ENCODE peak calls at places on chromosomes 11 and 22, in five cellular contexts. D, E, R, P and K are unnamed samples.

GRCh38 chr11:68014157-68014965 is 4.2 kb downstream of the ALDH3B1 start:
- DNase-seq in D (peak; percentile 89), E (no peak), R (no peak), P (no peak), K (no peak)

GRCh38 chr11:79249341-79249993 is 191.4 kb downstream of the TENM4 start:
- DNase-seq in D (no peak), E (no peak), R (no peak), P (no peak), K (no peak)

GRCh38 chr11:41984023-41984422 is 524.6 kb upstream of the LRRC4C start:
- DNase-seq in D (no peak), E (no peak), R (no peak), P (no peak), K (no peak)

GRCh38 chr11:22787565-22788162 is 41.9 kb downstream of the SVIP start:
- DNase-seq in D (peak; percentile 8), E (peak; percentile 81), R (peak; percentile 45), P (no peak), K (peak; percentile 37)

GRCh38 chr22:44892243-44892642 is 117.6 kb downstream of the PHF21B start:
- DNase-seq in D (no peak), E (no peak), R (no peak), P (no peak), K (no peak)

GRCh38 chr11:43518407-43519165 is 159.9 kb downstream of the TTC17 start:
- DNase-seq in D (no peak), E (no peak), R (no peak), P (no peak), K (no peak)

GRCh38 chr11:83257638-83258229 is 28.4 kb downstream of the CCDC90B start:
- DNase-seq in D (no peak), E (no peak), R (peak; percentile 56), P (no peak), K (no peak)

GRCh38 chr11:116312560-116313340 is 460.0 kb downstream of the BUD13 start:
- DNase-seq in D (no peak), E (peak; percentile 23), R (no peak), P (no peak), K (no peak)

GRCh38 chr11:85759915-85760314 is 51.0 kb downstream of the SYTL2 start:
- DNase-seq in D (no peak), E (peak; percentile 22), R (no peak), P (no peak), K (no peak)

GRCh38 chr11:1908579-1908978 is 10.9 kb upstream of the TNNT3 start:
- DNase-seq in D (no peak), E (peak; percentile 27), R (no peak), P (no peak), K (no peak)

GRCh38 chr22:46057206-46057605 is 80.2 kb upstream of the WNT7B start:
- DNase-seq in D (no peak), E (no peak), R (no peak), P (no peak), K (no peak)

GRCh38 chr11:1218256-1218787 is 4.5 kb upstream of the MUC5B start:
- DNase-seq in D (no peak), E (no peak), R (no peak), P (no peak), K (no peak)

GRCh38 chr11:27858901-27859300 is 158.6 kb upstream of the BDNF start:
- DNase-seq in D (no peak), E (no peak), R (no peak), P (no peak), K (no peak)

GRCh38 chr11:1538153-1538552 is 33.9 kb downstream of the DUSP8 start:
- DNase-seq in D (no peak), E (no peak), R (no peak), P (no peak), K (no peak)

GRCh38 chr11:45885274-45885920 is at the start of gene MAPK8IP1:
- DNase-seq in D (no peak), E (peak; percentile 88), R (peak; percentile 47), P (no peak), K (peak; percentile 98)

GRCh38 chr11:85961130-85961529 is 105.9 kb downstream of the CCDC83 start:
- DNase-seq in D (no peak), E (no peak), R (no peak), P (no peak), K (no peak)

GRCh38 chr11:71251159-71251721 is 1.1 kb downstream of the SHANK2 start:
- DNase-seq in D (peak; percentile 40), E (peak; percentile 46), R (no peak), P (no peak), K (no peak)

GRCh38 chr11:131649861-131650260 is 279.4 kb downstream of the NTM start:
- DNase-seq in D (no peak), E (no peak), R (no peak), P (no peak), K (no peak)

GRCh38 chr22:25334091-25334490 is 114.7 kb downstream of the CRYBB2 start:
- DNase-seq in D (no peak), E (peak; percentile 95), R (peak; percentile 49), P (peak; percentile 0), K (peak; percentile 27)

GRCh38 chr22:37121887-37122591 is 12.5 kb upstream of the TMPRSS6 start:
- DNase-seq in D (no peak), E (peak; percentile 37), R (peak; percentile 10), P (peak; percentile 73), K (no peak)

GRCh38 chr11:63710476-63711217 is 29.3 kb downstream of the RTN3 start:
- DNase-seq in D (no peak), E (no peak), R (no peak), P (no peak), K (peak; percentile 69)

GRCh38 chr11:118198370-118198769 is 21.9 kb upstream of the SCN2B start:
- DNase-seq in D (peak; percentile 58), E (peak; percentile 87), R (peak; percentile 68), P (no peak), K (peak; percentile 82)

GRCh38 chr11:95886462-95886861 is 37.4 kb downstream of the MTMR2 start:
- DNase-seq in D (no peak), E (no peak), R (no peak), P (no peak), K (no peak)

GRCh38 chr11:128298271-128298670 is 289.1 kb downstream of the ETS1 start:
- DNase-seq in D (no peak), E (no peak), R (no peak), P (no peak), K (no peak)

GRCh38 chr11:110710520-110711381 is 1.5 kb downstream of the ARHGAP20 start:
- DNase-seq in D (no peak), E (peak; percentile 62), R (peak; percentile 9), P (no peak), K (no peak)

GRCh38 chr22:27581688-27582087 is 219.9 kb downstream of the MN1 start:
- DNase-seq in D (no peak), E (no peak), R (no peak), P (no peak), K (no peak)

GRCh38 chr11:88151866-88152265 is 23.4 kb downstream of the RAB38 start:
- DNase-seq in D (no peak), E (no peak), R (no peak), P (no peak), K (no peak)

GRCh38 chr11:65862941-65863888 is 3.0 kb downstream of the MUS81 start:
- DNase-seq in D (no peak), E (no peak), R (no peak), P (no peak), K (no peak)

GRCh38 chr11:61834278-61835004 is 6.3 kb downstream of the FADS2 start:
- DNase-seq in D (no peak), E (peak; percentile 80), R (no peak), P (peak; percentile 87), K (peak; percentile 98)

GRCh38 chr11:47850337-47850736 is 2.2 kb upstream of the NUP160 start:
- DNase-seq in D (no peak), E (no peak), R (no peak), P (no peak), K (no peak)

GRCh38 chr11:10657308-10658271 is 36.0 kb downstream of the IRAG1 start:
- DNase-seq in D (no peak), E (peak; percentile 14), R (no peak), P (peak; percentile 57), K (no peak)

GRCh38 chr11:31422703-31423102 is 53.0 kb downstream of the DNAJC24 start:
- DNase-seq in D (no peak), E (no peak), R (no peak), P (no peak), K (no peak)

GRCh38 chr11:40292636-40293585 is 1166.5 kb downstream of the LRRC4C start:
- DNase-seq in D (peak; percentile 1), E (peak; percentile 52), R (no peak), P (no peak), K (no peak)

GRCh38 chr11:6610591-6610990 is 1.4 kb downstream of the TAF10 start:
- DNase-seq in D (no peak), E (no peak), R (no peak), P (no peak), K (peak; percentile 46)

GRCh38 chr11:102603576-102603975 is 21.6 kb downstream of the MMP20 start:
- DNase-seq in D (no peak), E (no peak), R (no peak), P (no peak), K (no peak)

GRCh38 chr11:102604011-102604410 is 21.1 kb downstream of the MMP20 start:
- DNase-seq in D (no peak), E (no peak), R (no peak), P (no peak), K (no peak)

GRCh38 chr11:102604875-102605274 is 20.3 kb downstream of the MMP20 start:
- DNase-seq in D (no peak), E (peak; percentile 28), R (no peak), P (no peak), K (no peak)

GRCh38 chr11:102600666-102601065 is 24.5 kb downstream of the MMP20 start:
- DNase-seq in D (peak; percentile 4), E (no peak), R (peak; percentile 36), P (no peak), K (no peak)

GRCh38 chr11:102603091-102603490 is 22.0 kb downstream of the MMP20 start:
- DNase-seq in D (no peak), E (no peak), R (peak; percentile 98), P (no peak), K (no peak)
- TF ChIP-seq JUNB in D (no peak), E (no peak), R (no peak), P (no peak), K (no peak)

GRCh38 chr11:15670520-15671070 is 555.9 kb downstream of the INSC start:
- DNase-seq in D (no peak), E (no peak), R (no peak), P (no peak), K (peak; percentile 15)
- TF ChIP-seq JUNB in D (no peak), E (no peak), R (no peak), P (no peak), K (no peak)

DNA sequence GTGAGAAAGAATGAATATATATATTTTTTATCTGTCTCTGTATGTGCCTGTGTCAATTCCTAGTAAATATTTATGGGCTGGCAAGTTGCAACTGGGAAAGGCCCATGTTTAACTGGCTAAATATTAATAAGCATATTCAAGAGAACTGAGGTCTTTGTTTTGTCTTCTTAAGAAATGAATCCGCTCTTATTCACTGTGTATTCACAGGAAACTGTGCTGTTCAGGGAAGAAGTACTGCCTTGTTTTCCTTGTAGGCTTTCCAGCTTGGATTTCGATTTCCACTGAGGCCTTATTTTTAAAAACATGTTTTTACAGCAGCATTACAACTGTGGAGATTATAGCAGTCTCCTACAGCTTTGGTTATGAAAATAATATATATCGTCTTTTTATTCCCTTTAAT is 64.7 kb downstream of the LDLRAD3 start:
- DNase-seq in D (no peak), E (no peak), R (no peak), P (no peak), K (no peak)
- TF ChIP-seq JUNB in D (no peak), E (no peak), R (no peak), P (no peak), K (no peak)

GRCh38 chr11:101390539-101390938 is 193.3 kb downstream of the TRPC6 start:
- DNase-seq in D (no peak), E (peak; percentile 3), R (no peak), P (no peak), K (no peak)
- TF ChIP-seq JUNB in D (no peak), E (no peak), R (no peak), P (no peak), K (no peak)